ENCODE peak calls at places on chromosomes 11 and 22, in eight cellular contexts. One of them, this sample, is unnamed.
A peak's percentile ranks its signal among the peaks of the same experiment; 100 is the strongest.

GRCh38 chr11:85772700-85773099 is 38.2 kb downstream of the SYTL2 start:
- DNase-seq in heart right ventricle: no peak
- DNase-seq in hepatocyte: no peak
- DNase-seq in HepG2: no peak
- DNase-seq in naive thymus-derived CD4-positive, alpha-beta T cell: no peak
- DNase-seq in fibroblast of lung: peak; percentile 87
- DNase-seq in tibial nerve: no peak
- DNase-seq in aorta: no peak
- DNase-seq in this sample: no peak

GRCh38 chr22:50102946-50103345 is 13.1 kb downstream of the MOV10L1 start:
- DNase-seq in heart right ventricle: no peak
- DNase-seq in hepatocyte: no peak
- DNase-seq in HepG2: peak; percentile 31
- DNase-seq in naive thymus-derived CD4-positive, alpha-beta T cell: no peak
- DNase-seq in fibroblast of lung: no peak
- DNase-seq in tibial nerve: no peak
- DNase-seq in aorta: peak; percentile 37
- DNase-seq in this sample: no peak

GRCh38 chr22:37848587-37849088 is 581 bp upstream of the EIF3L start:
- DNase-seq in heart right ventricle: no peak
- DNase-seq in hepatocyte: no peak
- DNase-seq in HepG2: peak; percentile 53
- DNase-seq in naive thymus-derived CD4-positive, alpha-beta T cell: no peak
- DNase-seq in fibroblast of lung: peak; percentile 11
- DNase-seq in tibial nerve: no peak
- DNase-seq in aorta: no peak
- DNase-seq in this sample: no peak

GRCh38 chr11:31030375-31030774 is 339.2 kb downstream of the DCDC1 start:
- DNase-seq in heart right ventricle: no peak
- DNase-seq in hepatocyte: no peak
- DNase-seq in HepG2: no peak
- DNase-seq in naive thymus-derived CD4-positive, alpha-beta T cell: no peak
- DNase-seq in fibroblast of lung: no peak
- DNase-seq in tibial nerve: no peak
- DNase-seq in aorta: no peak
- DNase-seq in this sample: no peak

GRCh38 chr11:125148743-125149142 is 15.8 kb upstream of the PKNOX2 start:
- DNase-seq in heart right ventricle: no peak
- DNase-seq in hepatocyte: no peak
- DNase-seq in HepG2: no peak
- DNase-seq in naive thymus-derived CD4-positive, alpha-beta T cell: no peak
- DNase-seq in fibroblast of lung: no peak
- DNase-seq in tibial nerve: no peak
- DNase-seq in aorta: no peak
- DNase-seq in this sample: no peak

GRCh38 chr11:67288452-67289225 is 464 bp upstream of the ANKRD13D start:
- DNase-seq in heart right ventricle: peak; percentile 90
- DNase-seq in hepatocyte: peak; percentile 95
- DNase-seq in HepG2: peak; percentile 85
- DNase-seq in naive thymus-derived CD4-positive, alpha-beta T cell: peak; percentile 94
- DNase-seq in fibroblast of lung: peak; percentile 89
- DNase-seq in tibial nerve: peak; percentile 79
- DNase-seq in aorta: peak; percentile 95
- DNase-seq in this sample: peak; percentile 89

GRCh38 chr11:5639953-5640352 is 15.2 kb downstream of the TRIM34 start:
- DNase-seq in heart right ventricle: no peak
- DNase-seq in hepatocyte: no peak
- DNase-seq in HepG2: no peak
- DNase-seq in naive thymus-derived CD4-positive, alpha-beta T cell: no peak
- DNase-seq in fibroblast of lung: no peak
- DNase-seq in tibial nerve: no peak
- DNase-seq in aorta: no peak
- DNase-seq in this sample: no peak

GRCh38 chr22:46171940-46172339 is 21.6 kb downstream of the PPARA start:
- DNase-seq in heart right ventricle: no peak
- DNase-seq in hepatocyte: no peak
- DNase-seq in HepG2: no peak
- DNase-seq in naive thymus-derived CD4-positive, alpha-beta T cell: no peak
- DNase-seq in fibroblast of lung: peak; percentile 79
- DNase-seq in tibial nerve: no peak
- DNase-seq in aorta: no peak
- DNase-seq in this sample: no peak

GRCh38 chr11:33988586-33989370 is 62.8 kb upstream of the CAPRIN1 start:
- DNase-seq in heart right ventricle: no peak
- DNase-seq in hepatocyte: no peak
- DNase-seq in HepG2: no peak
- DNase-seq in naive thymus-derived CD4-positive, alpha-beta T cell: no peak
- DNase-seq in fibroblast of lung: no peak
- DNase-seq in tibial nerve: no peak
- DNase-seq in aorta: no peak
- DNase-seq in this sample: no peak

GRCh38 chr11:86370922-86371614 is 3.6 kb upstream of the CCDC81 start:
- DNase-seq in heart right ventricle: no peak
- DNase-seq in hepatocyte: peak; percentile 54
- DNase-seq in HepG2: peak; percentile 5
- DNase-seq in naive thymus-derived CD4-positive, alpha-beta T cell: no peak
- DNase-seq in fibroblast of lung: peak; percentile 73
- DNase-seq in tibial nerve: no peak
- DNase-seq in aorta: no peak
- DNase-seq in this sample: no peak

GRCh38 chr11:94342250-94342649 is 37.9 kb downstream of the IZUMO1R start:
- DNase-seq in heart right ventricle: no peak
- DNase-seq in hepatocyte: no peak
- DNase-seq in HepG2: no peak
- DNase-seq in naive thymus-derived CD4-positive, alpha-beta T cell: no peak
- DNase-seq in fibroblast of lung: no peak
- DNase-seq in tibial nerve: no peak
- DNase-seq in aorta: no peak
- DNase-seq in this sample: no peak

GRCh38 chr11:47981667-47982404 is 1.5 kb downstream of the PTPRJ start:
- DNase-seq in heart right ventricle: peak; percentile 35
- DNase-seq in hepatocyte: no peak
- DNase-seq in HepG2: no peak
- DNase-seq in naive thymus-derived CD4-positive, alpha-beta T cell: peak; percentile 22
- DNase-seq in fibroblast of lung: no peak
- DNase-seq in tibial nerve: no peak
- DNase-seq in aorta: no peak
- DNase-seq in this sample: no peak

GRCh38 chr11:12900496-12900895 is 108.6 kb upstream of the RASSF10 start:
- DNase-seq in heart right ventricle: no peak
- DNase-seq in hepatocyte: peak; percentile 54
- DNase-seq in HepG2: peak; percentile 40
- DNase-seq in naive thymus-derived CD4-positive, alpha-beta T cell: no peak
- DNase-seq in fibroblast of lung: peak; percentile 98
- DNase-seq in tibial nerve: no peak
- DNase-seq in aorta: no peak
- DNase-seq in this sample: no peak

GRCh38 chr11:2089536-2090165 is 49.5 kb downstream of the IGF2 start:
- DNase-seq in heart right ventricle: no peak
- DNase-seq in hepatocyte: peak; percentile 40
- DNase-seq in HepG2: peak; percentile 54
- DNase-seq in naive thymus-derived CD4-positive, alpha-beta T cell: no peak
- DNase-seq in fibroblast of lung: peak; percentile 21
- DNase-seq in tibial nerve: no peak
- DNase-seq in aorta: peak; percentile 58
- DNase-seq in this sample: peak; percentile 11

GRCh38 chr22:41288245-41288946 is 2.4 kb upstream of the RANGAP1 start:
- DNase-seq in heart right ventricle: no peak
- DNase-seq in hepatocyte: peak; percentile 84
- DNase-seq in HepG2: peak; percentile 92
- DNase-seq in naive thymus-derived CD4-positive, alpha-beta T cell: no peak
- DNase-seq in fibroblast of lung: peak; percentile 84
- DNase-seq in tibial nerve: no peak
- DNase-seq in aorta: no peak
- DNase-seq in this sample: no peak

GRCh38 chr11:21736404-21736803 is 456.5 kb upstream of the ANO5 start:
- DNase-seq in heart right ventricle: no peak
- DNase-seq in hepatocyte: no peak
- DNase-seq in HepG2: no peak
- DNase-seq in naive thymus-derived CD4-positive, alpha-beta T cell: no peak
- DNase-seq in fibroblast of lung: no peak
- DNase-seq in tibial nerve: no peak
- DNase-seq in aorta: no peak
- DNase-seq in this sample: no peak

GRCh38 chr11:124174001-124174400 is 9.1 kb upstream of the OR10D3 start:
- DNase-seq in heart right ventricle: no peak
- DNase-seq in hepatocyte: peak; percentile 78
- DNase-seq in HepG2: peak; percentile 47
- DNase-seq in naive thymus-derived CD4-positive, alpha-beta T cell: no peak
- DNase-seq in fibroblast of lung: peak; percentile 76
- DNase-seq in tibial nerve: no peak
- DNase-seq in aorta: no peak
- DNase-seq in this sample: no peak

DNA sequence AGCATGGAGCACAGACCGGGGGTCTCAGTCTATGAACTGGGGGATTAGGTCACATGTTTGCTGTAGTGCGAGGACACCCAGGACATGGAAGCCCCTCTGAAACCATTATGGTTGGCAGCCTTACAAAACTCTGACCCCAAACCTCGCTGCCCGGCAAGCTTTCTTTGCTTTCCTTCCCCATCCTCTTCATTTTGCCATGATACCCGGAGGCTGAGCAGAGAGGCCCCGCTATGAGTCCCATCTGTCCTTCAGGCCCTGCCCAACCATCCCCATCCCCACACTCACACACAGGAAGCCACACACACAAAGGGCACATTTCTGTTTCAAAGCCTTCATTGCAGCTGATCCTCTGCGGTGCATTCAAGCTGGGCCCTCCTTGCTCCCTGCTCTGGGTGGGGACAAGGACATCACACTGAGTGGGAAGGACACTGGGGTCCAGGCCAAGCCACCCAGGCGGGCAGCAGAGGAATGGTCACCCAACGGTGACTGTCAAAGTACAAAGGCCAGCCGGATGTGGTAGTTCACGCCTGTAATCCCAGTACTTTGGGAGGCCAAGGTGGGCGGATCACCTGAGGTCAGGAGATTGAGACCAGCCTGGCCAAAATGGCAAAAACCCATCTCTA is 176.5 kb downstream of the CTTN start:
- DNase-seq in heart right ventricle: no peak
- DNase-seq in hepatocyte: no peak
- DNase-seq in HepG2: peak; percentile 33
- DNase-seq in naive thymus-derived CD4-positive, alpha-beta T cell: no peak
- DNase-seq in fibroblast of lung: no peak
- DNase-seq in tibial nerve: no peak
- DNase-seq in aorta: no peak
- DNase-seq in this sample: no peak
- H3K9me3 ChIP-seq in heart right ventricle: no peaks in the 10 kb centered on the region
- H3K9me3 ChIP-seq in hepatocyte: no peaks in the 10 kb centered on the region
- H3K9me3 ChIP-seq in HepG2: no peaks in the 10 kb centered on the region
- H3K9me3 ChIP-seq in naive thymus-derived CD4-positive, alpha-beta T cell: no peaks in the 10 kb centered on the region
- H3K9me3 ChIP-seq in fibroblast of lung: no peaks in the 10 kb centered on the region
- H3K9me3 ChIP-seq in tibial nerve: no peaks in the 10 kb centered on the region
- H3K9me3 ChIP-seq in aorta: no peaks in the 10 kb centered on the region
- H3K9me3 ChIP-seq in this sample: no peaks in the 10 kb centered on the region

DNA sequence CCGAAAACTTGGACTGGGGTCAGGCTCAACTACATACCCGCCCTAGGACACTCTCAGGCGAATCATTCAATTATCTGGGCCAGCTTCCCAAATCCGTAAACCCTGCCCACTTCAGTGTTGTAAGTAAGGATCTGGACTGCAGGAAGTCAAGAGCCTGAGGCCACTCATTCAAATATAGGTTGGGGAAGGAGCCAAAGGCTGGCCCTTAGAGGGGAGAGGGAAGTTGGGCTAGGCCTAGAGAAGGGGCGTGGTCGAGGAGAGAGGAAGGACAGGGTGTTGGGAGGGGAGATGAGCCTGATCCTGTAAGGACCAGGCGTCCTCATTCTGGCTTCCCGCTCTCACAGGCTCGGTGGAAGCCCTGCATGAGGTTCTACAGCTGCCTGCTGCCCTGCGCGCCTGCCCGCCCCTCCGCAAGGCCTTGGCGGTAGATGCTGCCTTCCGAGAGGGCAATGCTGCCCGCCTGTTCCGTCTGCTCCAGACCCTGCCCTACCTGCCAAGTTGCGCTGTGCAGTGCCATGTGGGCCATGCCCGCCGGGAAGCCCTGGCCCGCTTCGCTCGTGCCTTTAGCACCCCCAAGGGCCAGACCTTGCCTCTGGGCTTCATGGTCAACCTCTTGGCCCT is 3.0 kb downstream of the SAC3D1 start:
- DNase-seq in heart right ventricle: peak; percentile 30
- DNase-seq in hepatocyte: no peak
- DNase-seq in HepG2: no peak
- DNase-seq in naive thymus-derived CD4-positive, alpha-beta T cell: no peak
- DNase-seq in fibroblast of lung: peak; percentile 23
- DNase-seq in tibial nerve: no peak
- DNase-seq in aorta: no peak
- DNase-seq in this sample: no peak
- H3K9me3 ChIP-seq in heart right ventricle: no peaks in the 10 kb centered on the region
- H3K9me3 ChIP-seq in hepatocyte: no peaks in the 10 kb centered on the region
- H3K9me3 ChIP-seq in HepG2: no peaks in the 10 kb centered on the region
- H3K9me3 ChIP-seq in naive thymus-derived CD4-positive, alpha-beta T cell: no peaks in the 10 kb centered on the region
- H3K9me3 ChIP-seq in fibroblast of lung: no peaks in the 10 kb centered on the region
- H3K9me3 ChIP-seq in tibial nerve: no peaks in the 10 kb centered on the region
- H3K9me3 ChIP-seq in aorta: no peaks in the 10 kb centered on the region
- H3K9me3 ChIP-seq in this sample: no peaks in the 10 kb centered on the region

GRCh38 chr22:47586038-47586437 is 823.6 kb downstream of the TBC1D22A start:
- DNase-seq in heart right ventricle: no peak
- DNase-seq in hepatocyte: no peak
- DNase-seq in HepG2: no peak
- DNase-seq in naive thymus-derived CD4-positive, alpha-beta T cell: no peak
- DNase-seq in fibroblast of lung: no peak
- DNase-seq in tibial nerve: no peak
- DNase-seq in aorta: peak; percentile 2
- DNase-seq in this sample: no peak
- H3K9me3 ChIP-seq in heart right ventricle: peaks cover 19% of the 10 kb centered on the region
- H3K9me3 ChIP-seq in hepatocyte: no peaks in the 10 kb centered on the region
- H3K9me3 ChIP-seq in HepG2: peaks cover 24% of the 10 kb centered on the region
- H3K9me3 ChIP-seq in naive thymus-derived CD4-positive, alpha-beta T cell: no peaks in the 10 kb centered on the region
- H3K9me3 ChIP-seq in fibroblast of lung: no peaks in the 10 kb centered on the region
- H3K9me3 ChIP-seq in tibial nerve: no peaks in the 10 kb centered on the region
- H3K9me3 ChIP-seq in aorta: no peaks in the 10 kb centered on the region
- H3K9me3 ChIP-seq in this sample: peaks cover 3% of the 10 kb centered on the region

GRCh38 chr22:29009148-29009547 is 52.5 kb downstream of the C22orf31 start:
- DNase-seq in heart right ventricle: no peak
- DNase-seq in hepatocyte: no peak
- DNase-seq in HepG2: no peak
- DNase-seq in naive thymus-derived CD4-positive, alpha-beta T cell: no peak
- DNase-seq in fibroblast of lung: peak; percentile 33
- DNase-seq in tibial nerve: no peak
- DNase-seq in aorta: no peak
- DNase-seq in this sample: no peak
- H3K9me3 ChIP-seq in heart right ventricle: no peaks in the 10 kb centered on the region
- H3K9me3 ChIP-seq in hepatocyte: no peaks in the 10 kb centered on the region
- H3K9me3 ChIP-seq in HepG2: no peaks in the 10 kb centered on the region
- H3K9me3 ChIP-seq in naive thymus-derived CD4-positive, alpha-beta T cell: no peaks in the 10 kb centered on the region
- H3K9me3 ChIP-seq in fibroblast of lung: no peaks in the 10 kb centered on the region
- H3K9me3 ChIP-seq in tibial nerve: no peaks in the 10 kb centered on the region
- H3K9me3 ChIP-seq in aorta: no peaks in the 10 kb centered on the region
- H3K9me3 ChIP-seq in this sample: no peaks in the 10 kb centered on the region

This sample was measured in T-helper 17 cell.